ENCODE peak calls at places on chromosomes 6 and 20, in four cellular contexts. C is HepG2, O is K562, S is GM12878. W is an unnamed sample.

GRCh38 chr6:105592329-105592728 is 189.4 kb upstream of the PREP start:
- DNase-seq in C (no peak), O (no peak), S (no peak), W (no peak)

GRCh38 chr6:44126320-44127149 is 717 bp downstream of the MRPL14 start:
- DNase-seq in C (peak; percentile 50), O (no peak), S (peak; percentile 40), W (peak; percentile 30)

GRCh38 chr6:135532559-135532958 is 35.0 kb upstream of the AHI1 start:
- DNase-seq in C (no peak), O (no peak), S (no peak), W (no peak)

GRCh38 chr6:3759656-3760245 is 8.2 kb upstream of the PXDC1 start:
- DNase-seq in C (peak; percentile 43), O (no peak), S (no peak), W (no peak)

GRCh38 chr6:154653853-154654252 is 79.4 kb upstream of the SCAF8 start:
- DNase-seq in C (no peak), O (no peak), S (no peak), W (no peak)

GRCh38 chr20:23659989-23660837 is 22.5 kb upstream of the CST3 start:
- DNase-seq in C (peak; percentile 73), O (no peak), S (no peak), W (no peak)

GRCh38 chr6:44268095-44268628 is 2.1 kb upstream of the TMEM151B start:
- DNase-seq in C (peak; percentile 60), O (peak; percentile 76), S (no peak), W (peak; percentile 75)

GRCh38 chr6:36873115-36873514 is 1.5 kb downstream of the PPIL1 start:
- DNase-seq in C (no peak), O (no peak), S (no peak), W (no peak)

GRCh38 chr6:56017198-56017597 is 141.8 kb upstream of the BMP5 start:
- DNase-seq in C (no peak), O (no peak), S (no peak), W (no peak)

GRCh38 chr6:48490658-48491057 is 379.7 kb upstream of the PTCHD4 start:
- DNase-seq in C (no peak), O (no peak), S (no peak), W (no peak)

GRCh38 chr6:70537266-70537665 is 29.5 kb upstream of the SDHAF4 start:
- DNase-seq in C (no peak), O (no peak), S (no peak), W (no peak)

GRCh38 chr6:142367061-142367460 is 65.3 kb downstream of the ADGRG6 start:
- DNase-seq in C (no peak), O (no peak), S (no peak), W (no peak)

GRCh38 chr6:112330071-112330876 is 16.9 kb upstream of the RFPL4B start:
- DNase-seq in C (no peak), O (no peak), S (no peak), W (no peak)

GRCh38 chr6:5718231-5718947 is 288.3 kb downstream of the NRN1 start:
- DNase-seq in C (no peak), O (no peak), S (no peak), W (no peak)

GRCh38 chr20:555933-556332 is 12.3 kb upstream of the CSNK2A1 start:
- DNase-seq in C (peak; percentile 81), O (peak; percentile 40), S (no peak), W (peak; percentile 36)

DNA sequence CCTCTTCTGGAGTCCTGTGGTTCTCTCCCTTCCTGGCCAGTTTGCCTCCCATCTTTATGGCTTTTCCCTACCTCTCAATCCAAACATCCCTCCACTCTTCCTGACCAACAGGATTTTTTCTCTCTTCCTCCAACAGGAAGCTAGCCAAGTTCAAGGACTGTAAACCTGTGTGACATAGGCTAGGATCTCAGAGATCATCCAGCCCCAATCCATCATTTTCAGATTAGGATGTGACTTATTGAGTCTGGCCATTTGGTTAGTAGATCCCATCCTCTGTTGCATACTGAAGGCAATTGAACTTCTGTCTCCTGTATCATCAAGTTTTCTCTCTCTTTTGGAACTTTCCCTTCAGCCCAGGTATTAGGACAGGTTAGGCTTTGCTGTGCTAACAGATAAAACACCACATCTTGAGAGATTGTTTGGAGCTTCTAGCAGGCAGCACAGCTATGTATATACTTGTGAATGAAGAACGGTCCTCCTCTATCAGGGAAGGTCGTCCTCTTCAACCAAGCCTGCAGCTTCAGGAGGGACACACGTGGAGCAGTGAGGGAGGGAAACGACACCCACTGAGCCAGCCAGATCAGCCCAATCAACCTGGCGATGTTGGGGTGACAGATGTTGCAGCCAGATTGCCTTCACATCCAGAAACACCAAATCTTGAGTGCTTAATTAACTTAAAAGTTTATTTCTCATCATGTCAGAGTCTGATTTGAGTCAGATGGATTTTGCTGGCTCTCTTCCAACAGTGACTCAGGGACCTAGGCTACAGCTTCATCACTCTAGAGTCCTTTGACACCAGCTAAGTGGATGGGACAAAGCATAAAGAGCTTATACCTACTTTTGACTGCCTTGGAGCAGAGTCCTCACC is 106.8 kb downstream of the GJA10 start:
- DNase-seq in C (no peak), O (no peak), S (no peak), W (no peak)
- TF ChIP-seq ZBTB33 in C (no peak), O (no peak), S (no peak), W (no peak)

GRCh38 chr20:47304287-47304686 is 52.2 kb downstream of the ZMYND8 start:
- DNase-seq in C (no peak), O (no peak), S (no peak), W (peak; percentile 57)
- TF ChIP-seq FOXM1 in C (no peak), O (no peak), S (no peak), W (no peak)

DNA sequence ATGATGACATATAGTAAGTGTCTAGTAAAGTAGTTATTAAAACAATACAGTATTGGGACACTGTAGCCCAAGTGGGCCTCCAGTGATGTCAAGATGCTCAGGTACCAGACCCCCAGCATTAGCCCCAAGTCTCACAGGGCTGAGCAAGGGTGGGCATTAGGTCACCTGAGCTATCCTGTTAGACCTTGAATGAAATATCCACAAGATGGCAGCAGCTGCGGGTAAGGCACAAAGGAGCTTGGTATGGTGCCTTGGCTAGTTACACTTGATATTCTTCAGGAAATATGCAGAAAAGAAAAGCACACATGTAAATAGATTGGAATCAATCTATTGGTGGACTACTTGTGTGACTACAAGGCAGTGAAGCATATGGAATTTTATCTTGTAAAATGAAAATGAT is 701.8 kb upstream of the ADGRB3 start:
- DNase-seq in C (no peak), O (no peak), S (no peak), W (no peak)
- TF ChIP-seq ZBTB33 in C (no peak), O (no peak), S (no peak), W (no peak)

DNA sequence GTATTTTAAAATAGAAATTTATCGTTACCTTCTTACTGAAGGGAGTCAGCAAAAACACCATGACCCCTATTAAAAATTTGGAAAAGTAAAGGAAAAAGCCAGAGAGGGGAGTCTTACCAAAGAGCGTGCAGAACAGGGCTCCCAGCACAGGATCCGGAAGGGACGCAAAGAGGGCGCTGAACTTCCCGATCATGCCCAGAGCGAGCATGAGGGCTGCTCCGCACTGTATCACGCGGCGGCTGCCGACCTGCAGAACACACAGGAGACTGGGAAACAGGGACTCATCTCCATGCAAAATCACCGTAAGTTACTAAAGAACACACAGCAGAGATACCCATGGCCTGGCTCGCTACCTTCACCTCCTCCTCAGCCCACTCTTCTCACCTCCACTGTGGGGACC is 138.6 kb downstream of the SLC23A2 start:
- DNase-seq in C (no peak), O (no peak), S (no peak), W (no peak)
- TF ChIP-seq FOXM1 in C (no peak), O (no peak), S (no peak), W (no peak)

DNA sequence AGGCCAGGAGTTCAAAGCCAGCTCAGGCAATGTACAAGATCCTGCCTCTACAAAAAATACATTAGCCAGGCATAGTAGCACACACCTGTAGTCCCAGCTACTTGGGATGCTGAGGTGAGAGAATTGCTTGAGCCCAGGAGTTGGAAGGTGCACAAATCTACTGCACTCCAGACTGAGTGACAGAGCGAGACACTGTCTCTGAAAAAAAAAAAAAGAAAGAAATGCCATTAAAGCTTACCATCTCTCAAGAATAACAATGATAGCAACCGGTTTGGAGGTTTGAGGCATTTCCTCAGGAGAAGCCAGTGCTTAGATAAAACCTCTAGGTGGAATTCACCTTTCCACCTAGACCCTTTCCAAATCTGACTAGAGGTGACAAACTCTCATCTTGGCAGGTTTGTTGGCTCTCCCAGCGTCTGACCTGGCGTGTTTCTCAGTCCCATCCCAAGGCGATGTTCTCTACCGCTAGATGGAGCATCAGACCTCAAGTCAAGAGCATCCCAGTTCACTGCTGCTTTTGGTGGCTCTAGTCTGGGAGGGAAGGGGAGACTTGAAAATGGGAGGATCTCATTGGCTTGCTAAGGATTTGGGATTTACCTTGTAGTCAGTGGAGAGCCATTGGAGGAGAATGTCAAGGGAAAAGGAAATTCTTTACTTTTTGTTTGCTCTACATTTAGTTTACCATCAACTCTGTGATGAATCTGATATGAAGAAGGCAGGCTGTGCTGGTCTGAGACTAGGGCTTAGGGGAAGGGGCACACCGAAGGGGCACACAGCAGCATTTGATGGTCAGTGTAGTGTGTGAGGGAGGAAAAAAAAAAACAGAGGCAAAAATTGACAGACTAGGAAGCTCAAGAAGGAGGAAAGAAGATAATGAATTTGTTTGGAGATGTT is 67.9 kb downstream of the NCOA7 start:
- DNase-seq in C (peak; percentile 80), O (peak; percentile 40), S (no peak), W (peak; percentile 33)
- TF ChIP-seq ZBTB33 in C (peak; percentile 14), O (no peak), S (no peak), W (no peak)

DNA sequence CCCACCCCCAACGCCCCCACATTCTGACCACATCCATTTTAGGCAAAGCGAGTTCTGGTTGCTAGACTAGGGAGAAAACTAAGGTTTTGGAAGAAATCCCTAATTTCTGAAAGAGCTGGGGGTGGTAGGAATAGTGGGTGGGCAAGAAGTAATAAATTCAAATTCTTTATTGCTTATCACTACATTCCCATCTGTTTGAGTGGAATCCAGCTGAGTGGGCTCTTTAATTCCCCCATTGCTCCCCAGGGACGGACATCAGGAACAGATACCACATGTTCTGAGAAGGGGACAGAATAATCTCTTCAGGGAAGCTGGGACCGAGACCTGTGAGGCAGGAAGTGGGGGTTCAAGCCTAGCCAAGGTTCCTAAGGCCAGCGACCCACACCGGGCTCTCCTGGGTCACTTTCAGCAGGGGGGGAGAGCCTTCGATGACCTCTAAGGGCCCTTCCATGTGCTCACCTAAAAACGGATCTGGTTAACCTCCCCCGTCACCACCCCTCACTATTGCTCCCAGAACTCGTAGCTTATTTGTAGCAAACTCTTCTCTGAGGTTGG is 42.3 kb upstream of the MRPS10 start:
- DNase-seq in C (no peak), O (peak; percentile 42), S (no peak), W (no peak)
- TF ChIP-seq FOXM1 in C (no peak), O (no peak), S (no peak), W (no peak)

DNA sequence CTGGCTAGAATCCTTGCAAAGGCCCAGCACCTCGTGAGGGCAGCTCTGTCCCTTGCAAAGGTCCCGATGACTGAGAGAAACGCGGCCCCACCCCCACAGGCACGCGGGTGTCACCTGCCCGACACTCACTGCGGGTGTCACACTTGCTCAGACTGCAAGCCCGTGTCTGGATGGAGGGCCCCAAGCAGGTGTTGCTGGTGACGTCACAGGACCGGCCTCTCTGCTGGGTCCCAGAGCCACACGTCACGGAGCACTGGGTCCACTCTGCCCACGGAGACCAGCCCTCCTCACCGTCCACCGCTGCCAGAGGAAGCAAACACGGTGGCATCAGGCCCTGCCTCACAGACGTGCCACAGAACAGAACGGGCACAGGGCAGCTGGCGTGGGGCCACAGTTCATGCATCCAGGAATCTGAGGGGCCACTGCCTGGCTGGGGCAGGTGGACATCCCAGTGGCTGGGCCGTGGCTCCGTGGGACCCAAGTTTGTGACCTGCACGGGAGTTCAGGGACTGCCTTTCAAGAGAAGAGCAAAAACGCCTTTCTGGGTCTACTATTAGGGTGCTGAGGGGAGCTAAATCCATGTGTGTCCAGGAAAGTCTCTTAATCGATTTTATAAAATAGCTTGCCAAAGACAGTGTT is 16.0 kb downstream of the THBS2 start:
- DNase-seq in C (no peak), O (no peak), S (no peak), W (no peak)
- TF ChIP-seq ZBTB33 in C (no peak), O (no peak), S (no peak), W (no peak)

GRCh38 chr20:52110456-52110855 is 81.1 kb downstream of the ZFP64 start:
- DNase-seq in C (no peak), O (no peak), S (no peak), W (no peak)
- TF ChIP-seq FOXM1 in C (no peak), O (no peak), S (no peak), W (no peak)

GRCh38 chr6:17945111-17945510 is 42.3 kb downstream of the KIF13A start:
- DNase-seq in C (no peak), O (no peak), S (no peak), W (no peak)
- TF ChIP-seq ZBTB33 in C (no peak), O (no peak), S (no peak), W (no peak)

W was measured in SK-N-SH.